ENCODE peak calls at places on chromosomes 5 and 9, in seven cellular contexts. N, W, C, X, F, A and Z are unnamed samples.

GRCh38 chr5:128436825-128437224 is 101.2 kb downstream of the FBN2 start:
- DNase-seq in N (no peak), W (no peak), C (no peak), X (no peak), F (no peak), A (no peak), Z (peak)

GRCh38 chr5:144017119-144017518 is 153.3 kb downstream of the YIPF5 start:
- DNase-seq in N (no peak), W (no peak), C (no peak), X (no peak), F (no peak), A (no peak), Z (no peak)

GRCh38 chr9:123267481-123268239 is 726 bp downstream of the STRBP start:
- DNase-seq in N (peak), W (no peak), C (peak), X (no peak), F (no peak), A (peak), Z (no peak)

GRCh38 chr9:70362952-70363351 is 51.5 kb downstream of the KLF9 start:
- DNase-seq in N (no peak), W (no peak), C (no peak), X (no peak), F (no peak), A (no peak), Z (no peak)

GRCh38 chr5:81830602-81831001 is 79.7 kb upstream of the SSBP2 start:
- DNase-seq in N (no peak), W (no peak), C (no peak), X (no peak), F (no peak), A (no peak), Z (no peak)

GRCh38 chr5:38603691-38604090 is 47.2 kb upstream of the LIFR start:
- DNase-seq in N (no peak), W (no peak), C (no peak), X (no peak), F (no peak), A (no peak), Z (peak)

GRCh38 chr9:131001990-131002389 is 7.0 kb upstream of the LAMC3 start:
- DNase-seq in N (no peak), W (no peak), C (no peak), X (no peak), F (no peak), A (no peak), Z (no peak)

GRCh38 chr9:99299214-99300102 is 77.4 kb downstream of the SEC61B start:
- DNase-seq in N (no peak), W (no peak), C (no peak), X (no peak), F (no peak), A (no peak), Z (peak)

GRCh38 chr5:96516631-96517071 is 83.6 kb upstream of the PCSK1 start:
- DNase-seq in N (no peak), W (no peak), C (no peak), X (no peak), F (no peak), A (no peak), Z (no peak)

GRCh38 chr9:122007837-122008236 is 85.3 kb downstream of the TTLL11 start:
- DNase-seq in N (no peak), W (no peak), C (no peak), X (no peak), F (no peak), A (no peak), Z (no peak)

GRCh38 chr9:6675268-6675667 is 29.7 kb upstream of the GLDC start:
- DNase-seq in N (no peak), W (no peak), C (no peak), X (no peak), F (no peak), A (no peak), Z (no peak)

GRCh38 chr5:106876665-106877194 is 794.0 kb downstream of the EFNA5 start:
- DNase-seq in N (no peak), W (no peak), C (no peak), X (no peak), F (no peak), A (no peak), Z (no peak)

GRCh38 chr9:17135578-17135904 is 701 bp downstream of the CNTLN start:
- DNase-seq in N (no peak), W (no peak), C (no peak), X (no peak), F (no peak), A (no peak), Z (no peak)

GRCh38 chr9:121678501-121679022 is 27.1 kb downstream of the DAB2IP start:
- DNase-seq in N (no peak), W (no peak), C (no peak), X (no peak), F (no peak), A (no peak), Z (no peak)

GRCh38 chr5:127051591-127051990 is 21.2 kb upstream of the MARCHF3 start:
- DNase-seq in N (no peak), W (no peak), C (no peak), X (no peak), F (no peak), A (no peak), Z (no peak)

GRCh38 chr5:108398964-108399363 is 17.1 kb upstream of the FBXL17 start:
- DNase-seq in N (no peak), W (no peak), C (no peak), X (no peak), F (no peak), A (no peak), Z (no peak)

GRCh38 chr5:95283761-95284511 is 958 bp downstream of the MCTP1 start:
- DNase-seq in N (peak), W (no peak), C (no peak), X (no peak), F (peak), A (no peak), Z (peak)

GRCh38 chr9:93958121-93958874 is 3.1 kb upstream of the BARX1 start:
- DNase-seq in N (no peak), W (no peak), C (no peak), X (no peak), F (no peak), A (no peak), Z (no peak)